ENCODE peak calls at places on chromosomes 2 and 18, in four cellular contexts. O, E, F and M are unnamed samples.

GRCh38 chr2:39118786-39119499 is 1.9 kb downstream of the SOS1 start:
- DNase-seq in O (no peak), E (no peak), F (no peak), M (peak)

GRCh38 chr2:210158236-210158635 is 13.0 kb downstream of the KANSL1L start:
- DNase-seq in O (no peak), E (no peak), F (no peak), M (no peak)

GRCh38 chr18:39415471-39415870 is 1849.9 kb upstream of the CELF4 start:
- DNase-seq in O (no peak), E (no peak), F (no peak), M (no peak)

GRCh38 chr18:4283746-4284291 is 171.3 kb downstream of the DLGAP1 start:
- DNase-seq in O (no peak), E (no peak), F (no peak), M (no peak)

GRCh38 chr2:138421971-138422335 is 79.6 kb upstream of the SPOPL start:
- DNase-seq in O (no peak), E (no peak), F (no peak), M (peak)

GRCh38 chr2:98359986-98360385 is 13.7 kb downstream of the CNGA3 start:
- DNase-seq in O (no peak), E (no peak), F (no peak), M (no peak)

GRCh38 chr18:23523429-23524212 is 20.3 kb downstream of the RMC1 start:
- DNase-seq in O (no peak), E (no peak), F (no peak), M (no peak)

GRCh38 chr2:45930396-45930792 is 278.9 kb downstream of the PRKCE start:
- DNase-seq in O (no peak), E (no peak), F (no peak), M (peak)

GRCh38 chr18:79056827-79057367 is 12.3 kb upstream of the ATP9B start:
- DNase-seq in O (no peak), E (no peak), F (no peak), M (no peak)

GRCh38 chr2:165872101-165872791 is 78.2 kb upstream of the GALNT3 start:
- DNase-seq in O (no peak), E (no peak), F (no peak), M (no peak)

GRCh38 chr2:169362346-169363026 is at the start of gene LRP2:
- DNase-seq in O (peak), E (peak), F (no peak), M (peak)

GRCh38 chr18:23183356-23184150 is 48.3 kb downstream of the CABLES1 start:
- DNase-seq in O (no peak), E (no peak), F (no peak), M (peak)

GRCh38 chr18:66994790-66995189 is 390.9 kb upstream of the CDH19 start:
- DNase-seq in O (no peak), E (no peak), F (no peak), M (no peak)

GRCh38 chr2:109266998-109267854 is 138.2 kb downstream of the SH3RF3 start:
- DNase-seq in O (no peak), E (peak), F (no peak), M (no peak)

GRCh38 chr2:26786207-26787023 is 559 bp downstream of the CENPA start:
- DNase-seq in O (peak), E (no peak), F (no peak), M (no peak)

GRCh38 chr2:192604295-192604694 is 409.6 kb upstream of the TMEFF2 start:
- DNase-seq in O (no peak), E (peak), F (no peak), M (no peak)

GRCh38 chr2:197134206-197134605 is 176.4 kb downstream of the ANKRD44 start:
- DNase-seq in O (no peak), E (no peak), F (no peak), M (no peak)

GRCh38 chr2:219109468-219109867 is 48.7 kb upstream of the IHH start:
- DNase-seq in O (no peak), E (peak), F (peak), M (no peak)

GRCh38 chr18:22182884-22183610 is 13.7 kb downstream of the GATA6 start:
- DNase-seq in O (no peak), E (no peak), F (no peak), M (no peak)

GRCh38 chr18:58054041-58054733 is 10.2 kb downstream of the NEDD4L start:
- DNase-seq in O (no peak), E (peak), F (no peak), M (peak)

GRCh38 chr18:7090771-7091170 is 26.8 kb downstream of the LAMA1 start:
- DNase-seq in O (no peak), E (no peak), F (no peak), M (no peak)

GRCh38 chr2:179049546-179050311 is at the start of gene CCDC141:
- DNase-seq in O (no peak), E (no peak), F (no peak), M (peak)

GRCh38 chr18:59718108-59719057 is 21.2 kb upstream of the CCBE1 start:
- DNase-seq in O (no peak), E (no peak), F (no peak), M (peak)

GRCh38 chr2:189581354-189582139 is 961 bp upstream of the SLC40A1 start:
- DNase-seq in O (peak), E (peak), F (peak), M (no peak)

GRCh38 chr2:172106128-172106961 is 3.6 kb upstream of the DLX2 start:
- DNase-seq in O (no peak), E (peak), F (no peak), M (peak)

GRCh38 chr2:131034122-131035051 is 58.9 kb downstream of the FAM168B start:
- DNase-seq in O (no peak), E (peak), F (peak), M (peak)

GRCh38 chr2:122843503-122843902 is 1088.1 kb downstream of the TSN start:
- DNase-seq in O (no peak), E (no peak), F (no peak), M (peak)

GRCh38 chr2:233331536-233331935 is 22.8 kb upstream of the DGKD start:
- DNase-seq in O (peak), E (no peak), F (peak), M (no peak)
- H3K27ac ChIP-seq in O (no peak), E (no peak), F (peak), M (no peak)

DNA sequence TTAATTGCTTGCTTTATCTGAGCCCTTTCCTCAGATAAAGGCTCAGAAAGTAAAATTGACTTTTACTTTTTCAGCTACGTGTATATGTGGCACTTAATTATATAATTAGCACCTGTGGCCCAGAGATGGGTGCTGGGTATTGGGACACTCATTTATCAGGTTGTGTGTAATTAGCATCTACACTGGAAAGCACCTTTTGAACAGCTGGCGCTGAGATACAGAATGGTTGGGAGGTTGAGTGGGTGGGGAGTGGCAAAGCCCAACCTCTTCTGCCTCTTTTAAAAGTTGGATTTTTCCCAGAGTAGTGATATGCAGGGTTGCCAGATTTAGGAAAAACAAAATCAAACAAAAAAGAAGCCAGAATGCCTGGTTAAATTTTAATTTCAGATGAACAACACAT is 23.9 kb downstream of the SPTBN1 start:
- DNase-seq in O (no peak), E (no peak), F (no peak), M (no peak)
- H3K27ac ChIP-seq in O (no peak), E (no peak), F (peak), M (no peak)

GRCh38 chr2:238143239-238143951 is 4.9 kb downstream of the KLHL30 start:
- DNase-seq in O (peak), E (no peak), F (no peak), M (no peak)
- H3K27ac ChIP-seq in O (no peak), E (no peak), F (no peak), M (no peak)

GRCh38 chr2:237319887-237320286 is 94.1 kb downstream of the COL6A3 start:
- DNase-seq in O (no peak), E (no peak), F (no peak), M (no peak)
- H3K27ac ChIP-seq in O (no peak), E (no peak), F (no peak), M (no peak)

GRCh38 chr2:105748564-105748963 is 3.9 kb downstream of the NCK2 start:
- DNase-seq in O (no peak), E (no peak), F (no peak), M (no peak)

GRCh38 chr2:105752691-105753090 is 8.0 kb downstream of the NCK2 start:
- DNase-seq in O (no peak), E (no peak), F (no peak), M (no peak)

GRCh38 chr2:105751272-105751671 is 6.6 kb downstream of the NCK2 start:
- DNase-seq in O (no peak), E (no peak), F (no peak), M (no peak)

GRCh38 chr2:105749583-105750399 is 5.1 kb downstream of the NCK2 start:
- DNase-seq in O (no peak), E (no peak), F (no peak), M (no peak)

DNA sequence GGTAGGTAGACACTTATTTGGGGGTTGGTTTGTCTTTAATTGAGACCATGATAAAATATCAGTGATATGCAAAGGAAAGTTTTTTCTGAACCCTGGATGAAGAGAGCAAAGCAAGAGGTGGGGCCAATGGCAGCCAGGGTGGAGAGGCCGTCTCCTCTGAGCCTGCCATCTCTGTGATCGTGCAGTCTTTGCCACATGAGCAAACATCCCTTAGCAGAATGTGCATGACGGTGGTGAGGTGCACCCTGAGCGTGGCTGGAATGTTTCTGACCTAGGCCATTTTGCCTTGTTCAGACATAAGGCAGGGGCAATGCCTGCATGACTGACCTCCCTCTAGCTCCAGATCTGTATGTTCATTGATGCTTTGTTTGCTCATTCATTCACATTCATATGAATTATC is 6.0 kb downstream of the NCK2 start:
- DNase-seq in O (no peak), E (no peak), F (no peak), M (no peak)
- H3K27ac ChIP-seq in O (no peak), E (no peak), F (peak), M (no peak)

GRCh38 chr2:227410191-227410590 is 22.4 kb upstream of the SCYGR1 start:
- DNase-seq in O (no peak), E (no peak), F (no peak), M (no peak)
- H3K27ac ChIP-seq in O (no peak), E (no peak), F (no peak), M (no peak)

DNA sequence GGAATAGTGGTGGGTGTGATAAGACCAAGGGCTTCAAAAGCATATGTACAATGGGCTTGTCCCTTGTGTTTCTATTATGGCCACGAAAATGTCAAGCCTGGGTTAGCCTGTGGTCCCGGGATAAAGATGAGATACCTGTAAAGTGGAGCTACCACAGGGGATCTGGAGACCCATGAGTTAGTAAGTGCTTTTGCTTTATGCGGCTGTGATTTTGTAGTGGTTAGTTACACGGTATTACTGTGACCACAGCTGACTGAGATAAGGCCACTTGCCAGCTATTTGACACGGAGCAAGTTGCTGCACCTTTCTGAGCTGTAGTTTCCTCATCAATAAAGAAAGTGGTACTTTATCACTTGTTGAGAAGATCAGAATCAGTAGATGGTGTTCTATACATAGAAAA is 99.3 kb downstream of the PRELID3A start:
- DNase-seq in O (no peak), E (no peak), F (no peak), M (no peak)
- H3K27ac ChIP-seq in O (no peak), E (no peak), F (no peak), M (no peak)

DNA sequence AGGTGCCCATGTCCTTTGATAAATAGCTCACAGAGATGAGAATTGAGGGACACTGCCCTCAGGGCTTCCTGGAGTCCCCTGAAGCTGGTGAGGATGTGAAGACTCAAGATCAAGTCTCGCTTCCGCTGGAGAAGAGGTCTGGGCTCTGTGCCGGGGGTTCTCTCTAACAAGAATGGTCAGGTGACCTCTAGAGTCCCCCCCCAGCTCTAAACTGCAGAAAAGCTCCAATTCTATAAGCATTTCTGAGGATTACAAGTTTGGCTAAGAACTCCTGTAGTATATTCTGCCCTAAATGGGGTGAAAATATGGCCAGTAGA is 32.4 kb downstream of the LPIN2 start:
- DNase-seq in O (no peak), E (no peak), F (no peak), M (no peak)
- H3K27ac ChIP-seq in O (peak), E (no peak), F (peak), M (no peak)

DNA sequence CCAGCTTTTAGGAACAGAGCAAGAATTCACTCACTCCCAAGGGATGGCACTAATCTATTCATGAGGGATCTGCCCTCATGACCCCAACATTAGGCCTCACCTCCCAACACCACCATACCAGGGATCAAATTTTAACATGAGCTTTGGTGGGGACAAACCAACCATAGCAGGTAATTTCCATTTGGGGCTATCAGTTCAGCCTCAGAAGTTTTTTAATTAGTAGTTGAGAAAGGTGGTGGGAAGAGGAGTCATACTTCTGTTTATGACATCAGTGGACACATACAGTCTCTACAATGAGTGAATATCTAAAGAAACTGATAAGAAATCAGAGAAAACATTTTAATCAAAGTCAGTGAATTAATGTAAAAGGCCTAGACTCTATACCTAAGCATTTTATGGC is 59.6 kb upstream of the EMILIN2 start:
- DNase-seq in O (no peak), E (no peak), F (no peak), M (no peak)
- H3K27ac ChIP-seq in O (no peak), E (no peak), F (no peak), M (no peak)